ENCODE peak calls at places on chromosomes 12 and 14, in seven cellular contexts. A, M, G, F, O, T and Y are unnamed samples.

GRCh38 chr12:111056618-111057521 is 136.5 kb upstream of the MYL2 start:
- DNase-seq in G (no peak), A (peak; percentile 5), F (no peak), T (no peak), M (peak; percentile 37), O (no peak), Y (no peak)

GRCh38 chr12:14913381-14913781 is 25.0 kb downstream of the ERP27 start:
- DNase-seq in G (no peak), A (peak; percentile 16), F (peak; percentile 42), T (no peak), O (no peak), M (peak; percentile 69), Y (no peak)

GRCh38 chr12:51910691-51911090 is 3.4 kb downstream of the ACVRL1 start:
- DNase-seq in F (no peak), A (no peak), M (peak; percentile 69), T (no peak), G (no peak), O (peak; percentile 56), Y (peak; percentile 55)

GRCh38 chr14:23406725-23407355 is 1.2 kb downstream of the MYH6 start:
- DNase-seq in A (no peak), M (no peak), T (no peak), G (no peak), O (peak; percentile 51), F (no peak), Y (no peak)

GRCh38 chr12:85504624-85505023 is 224.6 kb downstream of the ALX1 start:
- DNase-seq in G (no peak), T (no peak), M (no peak), F (no peak), A (no peak), O (no peak), Y (no peak)

GRCh38 chr12:23083267-23083666 is 458.3 kb downstream of the ETNK1 start:
- DNase-seq in G (no peak), O (no peak), T (peak; percentile 64), F (no peak), M (no peak), A (no peak), Y (no peak)

GRCh38 chr12:49866859-49867579 is 24.1 kb upstream of the BCDIN3D start:
- DNase-seq in M (peak; percentile 85), A (peak; percentile 87), G (peak; percentile 89), F (peak; percentile 52), T (peak; percentile 63), O (peak; percentile 88), Y (peak; percentile 86)

GRCh38 chr12:122137681-122138080 is 36.3 kb downstream of the IL31 start:
- DNase-seq in F (no peak), A (no peak), G (no peak), O (no peak), T (no peak), M (no peak), Y (no peak)

GRCh38 chr12:2172040-2172439 is 119.3 kb downstream of the CACNA1C start:
- DNase-seq in F (no peak), A (no peak), M (no peak), T (no peak), G (no peak), O (no peak), Y (no peak)

GRCh38 chr14:56198438-56198837 is 80.2 kb downstream of the PELI2 start:
- DNase-seq in A (no peak), O (no peak), T (no peak), F (no peak), M (no peak), G (no peak), Y (no peak)

GRCh38 chr12:1350055-1350933 is 244.1 kb downstream of the FBXL14 start:
- DNase-seq in A (no peak), O (no peak), F (no peak), M (no peak), G (no peak), T (peak; percentile 95), Y (no peak)

GRCh38 chr12:9649532-9649940 is 20.0 kb upstream of the CLEC2D start:
- DNase-seq in A (no peak), G (no peak), F (no peak), O (no peak), T (no peak), M (no peak), Y (no peak)

GRCh38 chr12:27396416-27396815 is 50.1 kb upstream of the SMCO2 start:
- DNase-seq in F (no peak), M (no peak), A (no peak), G (no peak), O (no peak), T (no peak), Y (no peak)

GRCh38 chr14:55698051-55698450 is 118.0 kb downstream of the KTN1 start:
- DNase-seq in O (no peak), F (no peak), G (no peak), A (no peak), T (no peak), M (no peak), Y (no peak)

GRCh38 chr12:106418970-106419369 is 61.4 kb downstream of the POLR3B start:
- DNase-seq in M (no peak), A (no peak), G (no peak), O (no peak), F (no peak), T (no peak), Y (no peak)

GRCh38 chr12:57005980-57006808 is at the start of gene ZBTB39:
- DNase-seq in G (no peak), M (peak; percentile 72), O (peak; percentile 87), A (no peak), F (peak; percentile 16), T (peak; percentile 49), Y (peak; percentile 83)

GRCh38 chr12:3049596-3050314 is 27.4 kb upstream of the TSPAN9 start:
- DNase-seq in O (no peak), M (no peak), G (no peak), F (no peak), T (no peak), A (no peak), Y (no peak)

GRCh38 chr12:26153421-26154154 is 28.8 kb upstream of the BHLHE41 start:
- DNase-seq in A (no peak), F (peak; percentile 83), O (no peak), G (no peak), M (no peak), T (peak; percentile 95), Y (no peak)

GRCh38 chr14:96502621-96503251 is 554 bp downstream of the PAPOLA start:
- DNase-seq in T (peak; percentile 44), F (no peak), A (peak; percentile 40), M (peak; percentile 74), O (peak; percentile 93), G (peak; percentile 42), Y (peak; percentile 85)

GRCh38 chr14:104929268-104930230 is 4.9 kb downstream of the PLD4 start:
- DNase-seq in O (peak; percentile 67), G (no peak), T (no peak), F (no peak), A (no peak), M (no peak), Y (peak; percentile 63)

GRCh38 chr12:75209782-75210138 is at the start of gene KCNC2:
- DNase-seq in M (no peak), A (no peak), T (no peak), O (no peak), F (no peak), G (no peak), Y (no peak)

GRCh38 chr14:99244299-99244959 is 27.6 kb downstream of the BCL11B start:
- DNase-seq in F (no peak), M (no peak), T (no peak), G (no peak), A (no peak), O (no peak), Y (no peak)

GRCh38 chr12:110776410-110776809 is 33.7 kb upstream of the PPP1CC start:
- DNase-seq in A (no peak), O (no peak), F (no peak), G (no peak), T (no peak), M (no peak), Y (no peak)

GRCh38 chr12:15863258-15863835 is 18.8 kb upstream of the STRAP start:
- DNase-seq in T (no peak), F (no peak), M (no peak), G (no peak), O (peak; percentile 32), A (no peak), Y (no peak)

GRCh38 chr14:49641697-49642129 is 6.7 kb upstream of the DNAAF2 start:
- DNase-seq in T (peak; percentile 69), A (no peak), G (peak; percentile 89), O (no peak), F (no peak), M (no peak), Y (no peak)

GRCh38 chr14:103206023-103206481 is 82.8 kb downstream of the TNFAIP2 start:
- DNase-seq in F (no peak), A (no peak), O (no peak), T (no peak), M (peak; percentile 75), G (no peak), Y (no peak)
- H3K4me3 ChIP-seq in F (no peak overlapping the region), A (no peak overlapping the region), O (peak overlapping the region; percentile 30), T (no peak overlapping the region), M (peak overlapping the region; percentile 57), G (no peak overlapping the region), Y (peak overlapping the region; percentile 49)

DNA sequence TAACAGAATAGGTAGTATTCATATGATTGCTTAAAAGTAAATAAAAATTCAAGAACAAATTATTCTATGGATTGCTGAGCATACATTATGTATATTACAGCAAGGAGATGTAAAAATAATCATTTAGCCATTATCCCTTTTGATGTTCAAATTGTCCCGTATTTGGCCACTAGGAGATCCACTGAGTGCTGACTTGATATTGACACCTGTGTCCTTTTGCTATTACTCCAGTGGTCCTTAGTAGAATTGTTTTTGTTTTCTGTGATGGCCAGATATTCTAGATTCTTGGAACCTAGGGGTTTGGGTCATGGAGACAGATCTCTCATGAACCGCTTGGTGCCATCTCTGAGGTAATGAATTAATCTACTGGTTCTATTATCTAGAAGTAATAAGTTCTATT is 16.8 kb downstream of the ERO1A start:
- DNase-seq in A (no peak), M (no peak), F (no peak), T (no peak), O (no peak), G (no peak), Y (no peak)
- TF ChIP-seq CTCF in A (no peak), M (no peak), F (no peak), T (peak; percentile 36), O (no peak), G (peak; percentile 51), Y (peak; percentile 28)

GRCh38 chr14:54109521-54110120 is 153.0 kb upstream of the BMP4 start:
- DNase-seq in O (no peak), G (no peak), T (no peak), A (no peak), F (no peak), M (no peak), Y (no peak)
- H3K4me3 ChIP-seq in O (no peak overlapping the region), G (no peak overlapping the region), T (no peak overlapping the region), A (no peak overlapping the region), F (no peak overlapping the region), M (no peak overlapping the region), Y (no peak overlapping the region)

GRCh38 chr12:95956557-95957145 is 13.5 kb downstream of the AMDHD1 start:
- DNase-seq in A (no peak), G (no peak), M (no peak), O (no peak), F (no peak), T (no peak), Y (no peak)

GRCh38 chr12:95963104-95963503 is 20.0 kb downstream of the AMDHD1 start:
- DNase-seq in O (no peak), A (no peak), F (peak; percentile 18), M (no peak), G (no peak), T (no peak), Y (no peak)

GRCh38 chr12:95960241-95960640 is 17.1 kb downstream of the AMDHD1 start:
- DNase-seq in M (no peak), A (no peak), T (no peak), F (no peak), O (no peak), G (no peak), Y (no peak)

GRCh38 chr12:95955549-95956159 is 12.5 kb downstream of the AMDHD1 start:
- DNase-seq in A (no peak), O (no peak), T (no peak), F (no peak), G (no peak), M (no peak), Y (no peak)

GRCh38 chr12:95959107-95959506 is 16.0 kb downstream of the AMDHD1 start:
- DNase-seq in G (no peak), F (peak; percentile 29), M (no peak), T (peak; percentile 34), A (no peak), O (no peak), Y (no peak)
- TF ChIP-seq CTCF in G (peak; percentile 15), F (peak; percentile 41), M (no peak), T (peak; percentile 29), A (no peak), O (no peak), Y (no peak)